ENCODE peak calls at places on chromosome 22, in six cellular contexts. D is activated CD4-positive, alpha-beta T cell treated with anti-CD3 and anti-CD28 coated beads for 24 hours; R is NCI-H1092; H is suprapubic skin; A is fibroblast of the conjunctiva; N is epithelial cell of esophagus. M is an unnamed sample.

GRCh38 chr22:28557184-28557583 is 122.5 kb downstream of the TTC28 start:
- DNase-seq in D (no peak), R (no peak), H (no peak), A (no peak), N (no peak), M (no peak)

GRCh38 chr22:30224161-30224857 is 22.2 kb downstream of the LIF start:
- DNase-seq in D (no peak), R (no peak), H (no peak), A (no peak), N (peak), M (peak)

GRCh38 chr22:41320416-41321240 is 19.3 kb downstream of the ZC3H7B start:
- DNase-seq in D (no peak), R (no peak), H (no peak), A (no peak), N (no peak), M (no peak)

GRCh38 chr22:36328635-36329216 is 59.0 kb downstream of the MYH9 start:
- DNase-seq in D (peak), R (no peak), H (no peak), A (no peak), N (peak), M (peak)

GRCh38 chr22:19103881-19104821 is 18.1 kb downstream of the DGCR2 start:
- DNase-seq in D (no peak), R (no peak), H (no peak), A (no peak), N (peak), M (no peak)

GRCh38 chr22:47289316-47289985 is 527.0 kb downstream of the TBC1D22A start:
- DNase-seq in D (no peak), R (no peak), H (peak), A (no peak), N (no peak), M (no peak)

GRCh38 chr22:20963201-20964052 is 3.6 kb upstream of the AIFM3 start:
- DNase-seq in D (no peak), R (no peak), H (no peak), A (no peak), N (no peak), M (no peak)

GRCh38 chr22:43811777-43812148 is 342 bp downstream of the EFCAB6 start:
- DNase-seq in D (no peak), R (no peak), H (no peak), A (no peak), N (peak), M (no peak)

GRCh38 chr22:22767876-22768602 is 119.6 kb upstream of the IGLL5 start:
- DNase-seq in D (no peak), R (no peak), H (no peak), A (no peak), N (no peak), M (no peak)

GRCh38 chr22:45240810-45241631 is at the start of gene KIAA0930:
- DNase-seq in D (peak), R (no peak), H (peak), A (peak), N (peak), M (peak)

GRCh38 chr22:27224485-27225364 is 567.3 kb downstream of the MIAT start:
- DNase-seq in D (no peak), R (no peak), H (no peak), A (no peak), N (no peak), M (no peak)

GRCh38 chr22:46652081-46652929 is 32.1 kb downstream of the GRAMD4 start:
- DNase-seq in D (no peak), R (no peak), H (no peak), A (no peak), N (no peak), M (no peak)

GRCh38 chr22:20495861-20496681 is 476 bp upstream of the KLHL22 start:
- DNase-seq in D (peak), R (peak), H (peak), A (peak), N (peak), M (peak)

GRCh38 chr22:30361916-30362631 is 5.3 kb downstream of the CCDC157 start:
- DNase-seq in D (no peak), R (no peak), H (no peak), A (no peak), N (no peak), M (no peak)

GRCh38 chr22:27273386-27273785 is 528.2 kb downstream of the MN1 start:
- DNase-seq in D (no peak), R (no peak), H (no peak), A (no peak), N (no peak), M (no peak)

GRCh38 chr22:38830026-38830844 is 13.6 kb downstream of the NPTXR start:
- DNase-seq in D (no peak), R (no peak), H (no peak), A (no peak), N (no peak), M (no peak)

GRCh38 chr22:36818010-36818642 is 1.3 kb upstream of the PVALB start:
- DNase-seq in D (no peak), R (no peak), H (no peak), A (no peak), N (peak), M (no peak)

GRCh38 chr22:30649430-30650007 is 13.9 kb downstream of the SLC35E4 start:
- DNase-seq in D (peak), R (no peak), H (peak), A (peak), N (peak), M (peak)

GRCh38 chr22:47987885-47988515 is 1225.5 kb downstream of the TBC1D22A start:
- DNase-seq in D (no peak), R (no peak), H (no peak), A (no peak), N (no peak), M (no peak)

GRCh38 chr22:26597026-26597425 is 7.1 kb upstream of the TPST2 start:
- DNase-seq in D (no peak), R (no peak), H (no peak), A (no peak), N (no peak), M (no peak)

GRCh38 chr22:32932176-32932575 is 126.0 kb downstream of the SYN3 start:
- DNase-seq in D (no peak), R (no peak), H (no peak), A (peak), N (peak), M (peak)

GRCh38 chr22:35630387-35630793 is 13.3 kb upstream of the MB start:
- DNase-seq in D (no peak), R (no peak), H (no peak), A (no peak), N (peak), M (peak)

GRCh38 chr22:49793296-49793695 is 34.4 kb downstream of the BRD1 start:
- DNase-seq in D (no peak), R (no peak), H (no peak), A (no peak), N (no peak), M (no peak)

GRCh38 chr22:32836286-32836859 is 34.9 kb downstream of the TIMP3 start:
- DNase-seq in D (no peak), R (peak), H (no peak), A (no peak), N (peak), M (no peak)

GRCh38 chr22:20080445-20080775 is 369 bp downstream of the DGCR8 start:
- DNase-seq in D (peak), R (peak), H (peak), A (no peak), N (peak), M (peak)

GRCh38 chr22:29157759-29158535 is 47.7 kb upstream of the EMID1 start:
- DNase-seq in D (no peak), R (no peak), H (peak), A (no peak), N (no peak), M (no peak)

GRCh38 chr22:19466848-19467752 is 11.9 kb downstream of the UFD1 start:
- DNase-seq in D (no peak), R (no peak), H (no peak), A (no peak), N (no peak), M (no peak)

GRCh38 chr22:38239101-38239761 is 33.6 kb downstream of the TMEM184B start:
- DNase-seq in D (no peak), R (peak), H (no peak), A (peak), N (peak), M (peak)

M was measured in HFFc6.